ENCODE peak calls at places on chromosomes 5 and 9, in five cellular contexts. F is stimulated activated naive CD8-positive, alpha-beta T cell treated with anti-CD3 and anti-CD28 coated beads, Interleukin-15, amount 100 ng/mL, for 72 hours; N is choroid plexus epithelial cell; U is T-helper 9 cell; T is GM20000. X is an unnamed sample.

GRCh38 chr5:52988335-52989024 is 672 bp upstream of the ITGA2 start:
- DNase-seq in F (no peak), N (no peak), U (no peak), T (no peak), X (no peak)

GRCh38 chr9:12462861-12463260 is 230.3 kb upstream of the TYRP1 start:
- DNase-seq in F (no peak), N (no peak), U (no peak), T (no peak), X (no peak)

GRCh38 chr5:116137544-116138378 is 52.9 kb downstream of the COMMD10 start:
- DNase-seq in F (no peak), N (peak; percentile 79), U (no peak), T (peak; percentile 25), X (peak; percentile 13)

GRCh38 chr9:88007291-88007650 is 32.9 kb upstream of the CDK20 start:
- DNase-seq in F (peak; percentile 78), N (peak; percentile 46), U (peak; percentile 5), T (peak; percentile 40), X (no peak)

GRCh38 chr9:91814681-91815212 is 135.3 kb downstream of the ROR2 start:
- DNase-seq in F (no peak), N (no peak), U (no peak), T (no peak), X (no peak)

GRCh38 chr9:35954942-35955546 is 2.9 kb downstream of the OR2S2 start:
- DNase-seq in F (peak; percentile 32), N (peak; percentile 93), U (peak; percentile 9), T (peak; percentile 71), X (peak; percentile 42)

GRCh38 chr5:3590967-3591900 is 4.4 kb upstream of the IRX1 start:
- DNase-seq in F (no peak), N (no peak), U (no peak), T (no peak), X (no peak)

GRCh38 chr9:116269250-116269649 is 115.7 kb downstream of the PAPPA start:
- DNase-seq in F (no peak), N (peak; percentile 35), U (no peak), T (no peak), X (no peak)

GRCh38 chr5:2068515-2068914 is 185.8 kb upstream of the IRX4 start:
- DNase-seq in F (no peak), N (no peak), U (no peak), T (no peak), X (no peak)

GRCh38 chr9:124262596-124263045 is 4.9 kb downstream of the NEK6 start:
- DNase-seq in F (no peak), N (peak; percentile 55), U (no peak), T (no peak), X (no peak)

GRCh38 chr9:69093471-69094103 is 58.0 kb downstream of the FXN start:
- DNase-seq in F (no peak), N (no peak), U (no peak), T (no peak), X (no peak)

GRCh38 chr9:128927731-128928411 is 7.1 kb downstream of the PHYHD1 start:
- DNase-seq in F (peak; percentile 41), N (peak; percentile 58), U (peak; percentile 35), T (peak; percentile 78), X (peak; percentile 93)

GRCh38 chr9:107816187-107817021 is 326.8 kb upstream of the KLF4 start:
- DNase-seq in F (no peak), N (no peak), U (no peak), T (peak; percentile 31), X (no peak)

GRCh38 chr9:17744786-17745185 is 165.9 kb downstream of the SH3GL2 start:
- DNase-seq in F (no peak), N (peak; percentile 18), U (no peak), T (no peak), X (no peak)

GRCh38 chr5:140023611-140024191 is 19.4 kb downstream of the NRG2 start:
- DNase-seq in F (no peak), N (no peak), U (no peak), T (no peak), X (no peak)

GRCh38 chr5:79806741-79807140 is 117.1 kb downstream of the CMYA5 start:
- DNase-seq in F (no peak), N (peak; percentile 5), U (no peak), T (no peak), X (no peak)

GRCh38 chr5:174529925-174530681 is 194.3 kb upstream of the MSX2 start:
- DNase-seq in F (no peak), N (no peak), U (no peak), T (no peak), X (no peak)

GRCh38 chr5:148091991-148092964 is 28.5 kb downstream of the SPINK5 start:
- DNase-seq in F (no peak), N (no peak), U (no peak), T (no peak), X (no peak)

X was measured in HuH-7.